ENCODE peak calls at places on chromosomes 5 and 9, in four cellular contexts. One of them, this sample, is unnamed.

GRCh38 chr5:6195711-6196358 is 182.5 kb downstream of the MED10 start:
- DNase-seq in activated CD4-positive, alpha-beta T cell treated with anti-CD3 and anti-CD28 coated beads, Interleukin-2, amount 10 ng/mL, durations not matched to agents 7 days and 5 days: no peak
- DNase-seq in amniotic stem cell: no peak
- DNase-seq in sigmoid colon: no peak
- DNase-seq in this sample: no peak

GRCh38 chr9:129422843-129423700 is 197.8 kb downstream of the C9orf50 start:
- DNase-seq in activated CD4-positive, alpha-beta T cell treated with anti-CD3 and anti-CD28 coated beads, Interleukin-2, amount 10 ng/mL, durations not matched to agents 7 days and 5 days: no peak
- DNase-seq in amniotic stem cell: no peak
- DNase-seq in sigmoid colon: no peak
- DNase-seq in this sample: no peak

GRCh38 chr5:17182494-17182893 is 34.9 kb upstream of the BASP1 start:
- DNase-seq in amniotic stem cell: no peak
- DNase-seq in sigmoid colon: no peak
- DNase-seq in activated CD4-positive, alpha-beta T cell treated with anti-CD3 and anti-CD28 coated beads, Interleukin-2, amount 10 ng/mL, durations not matched to agents 7 days and 5 days: no peak
- DNase-seq in this sample: no peak

GRCh38 chr9:135680091-135680490 is 17.0 kb downstream of the LCN9 start:
- DNase-seq in amniotic stem cell: no peak
- DNase-seq in sigmoid colon: no peak
- DNase-seq in activated CD4-positive, alpha-beta T cell treated with anti-CD3 and anti-CD28 coated beads, Interleukin-2, amount 10 ng/mL, durations not matched to agents 7 days and 5 days: no peak
- DNase-seq in this sample: no peak

GRCh38 chr5:37851305-37851704 is 11.5 kb upstream of the GDNF start:
- DNase-seq in activated CD4-positive, alpha-beta T cell treated with anti-CD3 and anti-CD28 coated beads, Interleukin-2, amount 10 ng/mL, durations not matched to agents 7 days and 5 days: no peak
- DNase-seq in amniotic stem cell: no peak
- DNase-seq in sigmoid colon: no peak
- DNase-seq in this sample: no peak

GRCh38 chr5:99590806-99591205 is 662.0 kb upstream of the CHD1 start:
- DNase-seq in activated CD4-positive, alpha-beta T cell treated with anti-CD3 and anti-CD28 coated beads, Interleukin-2, amount 10 ng/mL, durations not matched to agents 7 days and 5 days: no peak
- DNase-seq in sigmoid colon: no peak
- DNase-seq in amniotic stem cell: no peak
- DNase-seq in this sample: no peak

GRCh38 chr5:69374911-69375446 is 5.4 kb downstream of the RAD17 start:
- DNase-seq in sigmoid colon: no peak
- DNase-seq in amniotic stem cell: no peak
- DNase-seq in activated CD4-positive, alpha-beta T cell treated with anti-CD3 and anti-CD28 coated beads, Interleukin-2, amount 10 ng/mL, durations not matched to agents 7 days and 5 days: no peak
- DNase-seq in this sample: no peak

GRCh38 chr5:170747851-170748250 is 35.7 kb upstream of the GABRP start:
- DNase-seq in amniotic stem cell: no peak
- DNase-seq in sigmoid colon: no peak
- DNase-seq in activated CD4-positive, alpha-beta T cell treated with anti-CD3 and anti-CD28 coated beads, Interleukin-2, amount 10 ng/mL, durations not matched to agents 7 days and 5 days: no peak
- DNase-seq in this sample: no peak

GRCh38 chr5:53338971-53339370 is 141.5 kb upstream of the FST start:
- DNase-seq in sigmoid colon: no peak
- DNase-seq in activated CD4-positive, alpha-beta T cell treated with anti-CD3 and anti-CD28 coated beads, Interleukin-2, amount 10 ng/mL, durations not matched to agents 7 days and 5 days: no peak
- DNase-seq in amniotic stem cell: no peak
- DNase-seq in this sample: no peak

GRCh38 chr5:168227973-168228615 is 63.4 kb upstream of the WWC1 start:
- DNase-seq in amniotic stem cell: no peak
- DNase-seq in activated CD4-positive, alpha-beta T cell treated with anti-CD3 and anti-CD28 coated beads, Interleukin-2, amount 10 ng/mL, durations not matched to agents 7 days and 5 days: peak
- DNase-seq in sigmoid colon: no peak
- DNase-seq in this sample: no peak

GRCh38 chr9:132878695-132879064 is at the start of gene SPACA9:
- DNase-seq in sigmoid colon: peak
- DNase-seq in amniotic stem cell: peak
- DNase-seq in activated CD4-positive, alpha-beta T cell treated with anti-CD3 and anti-CD28 coated beads, Interleukin-2, amount 10 ng/mL, durations not matched to agents 7 days and 5 days: peak
- DNase-seq in this sample: no peak

GRCh38 chr5:65043843-65044359 is 275.2 kb downstream of the CWC27 start:
- DNase-seq in amniotic stem cell: no peak
- DNase-seq in activated CD4-positive, alpha-beta T cell treated with anti-CD3 and anti-CD28 coated beads, Interleukin-2, amount 10 ng/mL, durations not matched to agents 7 days and 5 days: no peak
- DNase-seq in sigmoid colon: no peak
- DNase-seq in this sample: no peak

GRCh38 chr5:143129910-143130703 is 273.4 kb downstream of the NR3C1 start:
- DNase-seq in activated CD4-positive, alpha-beta T cell treated with anti-CD3 and anti-CD28 coated beads, Interleukin-2, amount 10 ng/mL, durations not matched to agents 7 days and 5 days: no peak
- DNase-seq in amniotic stem cell: no peak
- DNase-seq in sigmoid colon: no peak
- DNase-seq in this sample: no peak

GRCh38 chr5:163943546-163943945 is 438.1 kb downstream of the MAT2B start:
- DNase-seq in amniotic stem cell: no peak
- DNase-seq in activated CD4-positive, alpha-beta T cell treated with anti-CD3 and anti-CD28 coated beads, Interleukin-2, amount 10 ng/mL, durations not matched to agents 7 days and 5 days: no peak
- DNase-seq in sigmoid colon: no peak
- DNase-seq in this sample: no peak

GRCh38 chr9:132154925-132155324 is 6.9 kb upstream of the NTNG2 start:
- DNase-seq in sigmoid colon: no peak
- DNase-seq in activated CD4-positive, alpha-beta T cell treated with anti-CD3 and anti-CD28 coated beads, Interleukin-2, amount 10 ng/mL, durations not matched to agents 7 days and 5 days: no peak
- DNase-seq in amniotic stem cell: no peak
- DNase-seq in this sample: no peak

GRCh38 chr9:5799314-5799713 is 33.6 kb downstream of the ERMP1 start:
- DNase-seq in sigmoid colon: no peak
- DNase-seq in activated CD4-positive, alpha-beta T cell treated with anti-CD3 and anti-CD28 coated beads, Interleukin-2, amount 10 ng/mL, durations not matched to agents 7 days and 5 days: peak
- DNase-seq in amniotic stem cell: peak
- DNase-seq in this sample: no peak

GRCh38 chr5:116510525-116510924 is 64.1 kb downstream of the SEMA6A start:
- DNase-seq in activated CD4-positive, alpha-beta T cell treated with anti-CD3 and anti-CD28 coated beads, Interleukin-2, amount 10 ng/mL, durations not matched to agents 7 days and 5 days: no peak
- DNase-seq in amniotic stem cell: no peak
- DNase-seq in sigmoid colon: no peak
- DNase-seq in this sample: no peak

GRCh38 chr9:126317513-126317912 is 9.1 kb upstream of the MVB12B start:
- DNase-seq in amniotic stem cell: no peak
- DNase-seq in sigmoid colon: no peak
- DNase-seq in activated CD4-positive, alpha-beta T cell treated with anti-CD3 and anti-CD28 coated beads, Interleukin-2, amount 10 ng/mL, durations not matched to agents 7 days and 5 days: peak
- DNase-seq in this sample: no peak

GRCh38 chr5:138077064-138077696 is 6.7 kb upstream of the WNT8A start:
- DNase-seq in activated CD4-positive, alpha-beta T cell treated with anti-CD3 and anti-CD28 coated beads, Interleukin-2, amount 10 ng/mL, durations not matched to agents 7 days and 5 days: peak
- DNase-seq in amniotic stem cell: peak
- DNase-seq in sigmoid colon: peak
- DNase-seq in this sample: peak

GRCh38 chr5:169735913-169736312 is 98.8 kb downstream of the DOCK2 start:
- DNase-seq in sigmoid colon: no peak
- DNase-seq in activated CD4-positive, alpha-beta T cell treated with anti-CD3 and anti-CD28 coated beads, Interleukin-2, amount 10 ng/mL, durations not matched to agents 7 days and 5 days: no peak
- DNase-seq in amniotic stem cell: no peak
- DNase-seq in this sample: no peak